ENCODE peak calls at places on chromosomes 5 and 9, in six cellular contexts. H is GM23338, O is SK-N-SH, X is K562, J is HepG2, P is GM12878. B is an unnamed sample. For H4K20me1, the result is how much of the 10 kb centered on the place peaks cover.

GRCh38 chr5:157252741-157253465 is 13.0 kb upstream of the CYFIP2 start:
- DNase-seq in O (peak), X (no peak), H (no peak), P (peak), J (no peak), B (no peak)

GRCh38 chr5:143066556-143067281 is 296.5 kb downstream of the ARHGAP26 start:
- DNase-seq in O (no peak), X (no peak), J (no peak), H (no peak), P (peak), B (no peak)

GRCh38 chr5:41120600-41120999 is 49.5 kb upstream of the MROH2B start:
- DNase-seq in H (no peak), J (no peak), P (no peak), O (no peak), X (no peak), B (no peak)

GRCh38 chr9:120583958-120584369 is 4.0 kb upstream of the CDK5RAP2 start:
- DNase-seq in X (peak), P (peak), H (peak), O (peak), J (peak), B (peak)

GRCh38 chr5:178213748-178214151 is 9.4 kb downstream of the HNRNPAB start:
- DNase-seq in H (no peak), X (no peak), P (no peak), O (no peak), J (no peak), B (no peak)

GRCh38 chr9:130328349-130328801 is 62.8 kb downstream of the HMCN2 start:
- DNase-seq in J (no peak), H (no peak), O (no peak), X (no peak), P (no peak), B (no peak)

GRCh38 chr9:134066923-134067851 is 639 bp downstream of the BRD3 start:
- DNase-seq in X (peak), O (peak), P (no peak), J (no peak), H (peak), B (no peak)

GRCh38 chr9:92726348-92726747 is 38.3 kb downstream of the BICD2 start:
- DNase-seq in J (no peak), X (no peak), O (no peak), H (no peak), P (no peak), B (no peak)

GRCh38 chr5:72133212-72133990 is 26.1 kb downstream of the MAP1B start:
- DNase-seq in P (no peak), X (no peak), O (no peak), H (no peak), J (no peak), B (no peak)

GRCh38 chr9:1869843-1870242 is 145.3 kb upstream of the SMARCA2 start:
- DNase-seq in X (peak), O (peak), P (no peak), J (peak), H (peak), B (peak)

GRCh38 chr9:137286980-137287383 is 9.5 kb downstream of the TOR4A start:
- DNase-seq in H (peak), P (no peak), J (peak), X (peak), O (peak), B (peak)

GRCh38 chr9:12935714-12936113 is 160.9 kb downstream of the LURAP1L start:
- DNase-seq in O (no peak), H (no peak), J (no peak), P (no peak), X (no peak), B (no peak)

GRCh38 chr5:32827981-32828380 is 116.9 kb downstream of the NPR3 start:
- DNase-seq in P (no peak), X (no peak), J (no peak), O (no peak), H (no peak), B (no peak)

GRCh38 chr9:112049834-112050516 is 125.1 kb downstream of the SUSD1 start:
- DNase-seq in P (no peak), O (no peak), J (no peak), X (no peak), H (no peak), B (no peak)

GRCh38 chr9:116687762-116688160 is 656 bp downstream of the TRIM32 start:
- DNase-seq in O (no peak), P (no peak), X (no peak), J (no peak), H (peak), B (no peak)

GRCh38 chr9:115604831-115605483 is 487.0 kb upstream of the TNC start:
- DNase-seq in X (no peak), H (no peak), P (no peak), J (no peak), O (no peak), B (no peak)

GRCh38 chr5:88108490-88109279 is 160.0 kb downstream of the TMEM161B start:
- DNase-seq in P (no peak), J (no peak), H (no peak), X (no peak), O (no peak), B (no peak)

GRCh38 chr9:132818588-132818987 is 59.5 kb downstream of the AK8 start:
- DNase-seq in J (no peak), H (no peak), X (no peak), P (no peak), O (no peak), B (no peak)

GRCh38 chr9:117073539-117074336 is 341.1 kb downstream of the ASTN2 start:
- DNase-seq in P (no peak), O (peak), J (peak), X (peak), H (peak), B (no peak)

GRCh38 chr5:124871299-124871698 is 124.9 kb upstream of the ZNF608 start:
- DNase-seq in H (no peak), O (no peak), X (no peak), P (no peak), J (no peak), B (no peak)

GRCh38 chr9:136823136-136824046 is 15.6 kb downstream of the RABL6 start:
- DNase-seq in H (no peak), P (no peak), X (no peak), O (no peak), J (no peak), B (no peak)

GRCh38 chr5:99032234-99033013 is 103.6 kb upstream of the CHD1 start:
- DNase-seq in P (no peak), O (peak), J (peak), H (peak), X (peak), B (peak)

GRCh38 chr5:96093890-96094381 is 132.3 kb upstream of the ELL2 start:
- DNase-seq in X (no peak), O (no peak), J (peak), P (no peak), H (no peak), B (peak)

GRCh38 chr9:122978586-122978985 is 37.8 kb downstream of the RABGAP1 start:
- DNase-seq in J (no peak), X (no peak), H (no peak), O (no peak), P (no peak), B (no peak)

GRCh38 chr5:141590127-141590526 is 28.7 kb downstream of the DIAPH1 start:
- DNase-seq in X (no peak), O (no peak), H (no peak), J (peak), P (no peak), B (no peak)

GRCh38 chr5:141585594-141585993 is 33.2 kb downstream of the DIAPH1 start:
- DNase-seq in P (no peak), J (no peak), X (no peak), O (no peak), H (no peak), B (no peak)
- H2AFZ ChIP-seq in P (no peak), J (no peak), X (no peak), O (no peak), H (no peak), B (no peak)

GRCh38 chr5:150641006-150641570 is 628 bp downstream of the SYNPO start:
- DNase-seq in X (no peak), O (no peak), P (no peak), J (peak), H (no peak), B (no peak)
- TF ChIP-seq REST in X (no peak), O (no peak), P (no peak), J (no peak), H (no peak), B (no peak)

DNA sequence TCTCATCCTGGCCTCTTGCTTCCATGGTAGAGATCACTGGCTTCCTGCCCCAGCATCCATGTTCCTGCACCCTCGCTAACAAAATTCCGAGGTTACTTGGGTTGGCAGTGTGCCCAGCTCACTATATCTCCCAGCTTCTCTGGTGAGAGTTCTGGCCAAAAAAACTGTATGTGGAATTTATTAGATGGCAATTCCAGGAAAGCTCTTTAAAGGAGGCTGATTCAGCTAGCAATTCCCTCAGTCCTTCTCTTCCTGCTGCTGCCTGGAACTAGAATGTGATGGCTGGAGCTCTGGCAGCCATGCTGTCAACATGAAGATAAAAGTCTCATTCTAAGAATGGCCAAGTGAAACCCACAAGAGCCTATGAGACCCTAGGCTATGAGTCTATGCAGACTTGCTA is 88.8 kb downstream of the SECISBP2 start:
- DNase-seq in P (no peak), O (no peak), H (no peak), J (no peak), X (no peak), B (no peak)
- H4K20me1 ChIP-seq in P (under half), O (under half), H (under half), J (under half), X (under half), B (under half)

DNA sequence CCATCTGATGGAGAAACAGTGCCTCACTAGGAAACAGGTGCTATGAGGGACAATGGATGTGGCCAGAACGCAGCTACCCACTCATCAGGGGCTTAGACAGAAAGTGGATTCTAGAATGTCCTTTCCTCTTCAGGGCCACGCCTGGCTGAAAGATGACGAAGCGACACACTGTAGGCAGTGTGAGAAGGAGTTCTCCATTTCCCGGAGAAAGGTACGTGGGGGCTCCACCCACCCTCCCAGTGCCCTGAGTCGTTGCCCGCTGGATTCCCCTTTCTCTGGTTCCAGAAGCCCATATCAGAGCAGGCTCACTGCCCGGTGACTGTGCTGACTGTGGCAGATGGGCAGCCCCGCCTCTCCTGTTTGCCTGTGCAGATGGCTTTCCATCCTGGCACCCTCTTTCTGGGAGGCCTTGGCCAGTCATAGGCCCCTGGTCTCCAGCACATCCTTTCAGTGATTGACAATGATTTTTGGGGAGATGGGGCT is 16.0 kb downstream of the HNRNPH1 start:
- DNase-seq in O (no peak), P (no peak), X (no peak), J (no peak), H (no peak), B (no peak)
- H2AFZ ChIP-seq in O (no peak), P (no peak), X (no peak), J (no peak), H (no peak), B (no peak)

DNA sequence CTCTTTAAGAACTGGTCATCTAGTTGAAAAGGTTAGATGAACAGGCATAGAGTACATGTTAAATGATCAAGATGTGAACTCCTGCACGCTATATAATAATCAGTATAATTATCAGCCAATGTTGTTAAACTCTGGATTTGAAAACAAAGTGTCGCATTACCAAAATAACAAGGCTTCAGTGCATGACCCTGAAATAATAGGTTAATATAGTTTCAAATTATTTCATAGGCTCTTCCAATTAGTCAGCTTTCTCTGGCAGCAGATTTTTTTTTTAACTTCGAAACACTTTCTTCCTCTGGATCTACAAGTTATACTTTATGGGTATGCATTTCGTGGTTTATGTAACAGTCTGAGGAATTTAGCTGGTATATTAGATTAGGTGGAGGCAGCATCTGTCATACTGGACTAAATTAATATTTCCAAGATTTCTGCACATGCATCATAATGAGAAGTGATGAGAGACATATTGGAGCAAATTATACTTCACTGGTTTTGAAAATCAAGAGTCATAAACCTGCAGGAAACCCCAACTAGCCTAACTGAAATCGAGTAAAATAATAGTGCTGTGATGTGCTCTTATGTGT is 86.0 kb upstream of the CKMT2 start:
- DNase-seq in P (no peak), J (no peak), H (no peak), O (no peak), X (no peak), B (no peak)
- TF ChIP-seq REST in P (no peak), J (no peak), H (no peak), O (no peak), X (no peak), B (no peak)

GRCh38 chr5:138850854-138851253 is 24.3 kb downstream of the LRRTM2 start:
- DNase-seq in H (no peak), J (no peak), P (no peak), O (no peak), X (no peak), B (no peak)
- H4K20me1 ChIP-seq in H (under half), J (under half), P (under half), O (half or more), X (under half), B (under half)

DNA sequence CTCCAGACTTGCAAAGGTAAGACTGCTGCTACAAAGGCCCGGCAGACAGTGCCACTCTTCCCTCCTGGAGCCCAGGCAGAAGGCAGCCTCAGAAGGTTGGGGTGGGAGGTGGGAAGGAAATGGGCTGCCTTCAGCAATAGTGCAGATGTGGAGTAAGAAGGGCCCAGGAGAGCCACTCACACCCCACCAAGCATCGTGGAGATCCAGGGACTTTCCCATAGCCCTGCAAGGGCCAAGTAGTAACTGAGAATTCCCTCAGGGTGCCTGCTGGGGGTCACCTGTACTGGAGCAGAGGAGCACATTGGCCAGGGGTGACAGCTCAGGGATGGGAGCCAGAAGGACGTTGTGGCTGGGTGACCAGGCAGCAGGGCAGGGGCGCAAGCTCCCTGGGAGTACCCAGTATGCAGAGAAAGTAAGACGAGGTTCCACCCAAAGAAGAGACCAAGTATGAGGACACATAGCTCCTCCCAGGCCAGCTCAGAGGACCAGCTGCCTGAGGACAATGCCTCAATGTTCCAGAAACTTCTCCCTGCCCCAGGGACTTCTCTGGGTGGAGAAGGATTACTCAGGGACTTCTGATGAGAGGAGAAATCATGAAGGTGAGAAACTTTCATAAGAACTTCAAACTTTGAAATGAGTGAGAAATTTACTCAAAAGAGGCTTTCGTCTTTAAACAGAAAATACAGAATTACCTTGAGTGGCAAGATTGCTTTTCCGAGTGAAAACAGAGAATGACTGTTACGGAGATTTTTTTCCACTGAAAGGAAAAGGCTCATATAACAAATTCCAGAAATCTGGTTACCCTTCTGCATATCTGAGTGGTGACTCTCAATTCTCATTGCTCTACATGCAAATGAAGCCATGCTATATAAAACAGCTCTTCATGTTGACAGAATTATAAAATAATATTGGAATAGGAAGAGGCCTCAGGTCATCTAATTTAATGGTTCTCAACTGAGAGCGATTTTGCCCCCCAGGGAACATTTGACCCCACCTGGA is 87.9 kb upstream of the TRIO start:
- DNase-seq in X (no peak), J (no peak), P (no peak), O (no peak), H (no peak), B (no peak)
- H2AFZ ChIP-seq in X (no peak), J (no peak), P (no peak), O (peak), H (peak), B (no peak)

DNA sequence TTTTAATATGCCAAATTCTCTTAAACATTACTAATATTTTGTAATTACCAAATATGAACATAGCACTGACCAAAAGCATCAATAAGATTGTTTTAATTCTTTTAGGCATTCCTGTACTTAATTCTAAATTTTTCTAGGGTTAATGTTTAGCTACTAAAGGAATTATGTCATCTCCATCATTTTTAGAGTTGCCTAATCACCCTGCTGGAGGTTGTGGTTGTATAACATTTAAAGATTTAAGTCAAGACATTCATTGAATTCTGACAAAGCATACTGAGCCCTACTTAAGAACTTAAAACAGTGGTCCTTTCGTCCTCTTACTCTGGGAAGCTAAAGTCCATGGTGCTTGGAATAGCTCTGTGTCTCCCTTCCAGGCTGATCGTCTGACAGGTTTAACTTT is 28.1 kb upstream of the DAB2 start:
- DNase-seq in O (no peak), P (no peak), H (no peak), X (no peak), J (no peak), B (no peak)
- TF ChIP-seq REST in O (no peak), P (no peak), H (no peak), X (no peak), J (no peak), B (no peak)

DNA sequence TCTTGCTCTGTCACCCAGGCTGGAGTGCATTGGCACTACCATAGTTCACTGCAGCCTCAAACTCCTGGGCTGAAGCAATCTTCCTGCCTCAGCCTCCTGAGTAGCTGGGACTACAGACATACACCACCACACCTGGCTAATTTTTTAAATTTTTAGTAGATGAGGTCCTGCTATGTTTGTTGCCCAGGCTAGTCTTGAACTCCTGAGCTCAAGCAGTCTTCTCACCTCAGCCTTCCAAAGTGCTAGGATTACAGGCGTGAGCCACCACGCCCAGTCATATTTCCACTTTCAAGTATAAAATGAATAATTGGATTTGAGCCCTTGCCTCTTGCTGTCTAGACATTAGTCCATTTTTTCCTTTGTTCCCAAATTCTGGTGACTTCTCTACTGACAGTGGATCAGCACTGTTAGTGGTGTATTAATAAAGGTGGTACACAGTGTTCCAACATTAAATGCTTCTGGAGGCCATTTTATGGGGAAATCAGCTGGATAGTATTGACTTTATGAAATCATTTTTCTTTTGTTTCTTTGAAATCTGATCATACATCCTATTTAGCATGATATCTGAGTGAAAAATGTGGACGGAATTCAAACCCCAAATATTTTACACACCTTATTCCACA is 15.9 kb downstream of the ATP6V0E1 start:
- DNase-seq in J (no peak), P (no peak), O (no peak), H (no peak), X (no peak), B (no peak)
- H4K20me1 ChIP-seq in J (under half), P (under half), O (under half), H (under half), X (under half), B (under half)

B was measured in HCT116.